ENCODE peak calls at places on chromosomes 2 and 18, in nine cellular contexts. O is T-helper 9 cell; R is NCI-H510A; M is activated effector memory CD4-positive, alpha-beta T cell treated with anti-CD3 and anti-CD28 coated beads, Interleukin-2, amount 50 U/mL, for 16 hours; V is AG08396; G is T-helper 2 cell; W is globus pallidus; E is NCI-H446 treated with DMSO at 0.1 percent for 48 hours; T is effector memory CD8-positive, alpha-beta T cell. L is an unnamed sample.

GRCh38 chr18:27785815-27786537 is 391.0 kb downstream of the CDH2 start:
- DNase-seq in O (no peak), R (peak; percentile 98), M (no peak), V (no peak), G (no peak), W (no peak), E (no peak), T (no peak), L (no peak)

GRCh38 chr18:76985951-76986236 is 146.7 kb downstream of the MBP start:
- DNase-seq in O (no peak), R (no peak), M (no peak), V (no peak), G (no peak), W (no peak), E (no peak), T (no peak), L (no peak)

GRCh38 chr2:223870840-223871618 is 33.6 kb upstream of the AP1S3 start:
- DNase-seq in O (no peak), R (no peak), M (no peak), V (no peak), G (no peak), W (no peak), E (no peak), T (no peak), L (no peak)

GRCh38 chr18:58117685-58118403 is 73.8 kb downstream of the NEDD4L start:
- DNase-seq in O (no peak), R (peak; percentile 75), M (no peak), V (peak; percentile 75), G (no peak), W (no peak), E (peak; percentile 2), T (no peak), L (peak; percentile 46)

GRCh38 chr2:1997409-1997808 is 253.1 kb upstream of the PXDN start:
- DNase-seq in O (no peak), R (no peak), M (no peak), V (no peak), G (no peak), W (no peak), E (no peak), T (no peak), L (no peak)

GRCh38 chr2:42566837-42567251 is 1.6 kb upstream of the MTA3 start:
- DNase-seq in O (no peak), R (no peak), M (no peak), V (no peak), G (no peak), W (no peak), E (no peak), T (no peak), L (peak; percentile 38)

GRCh38 chr18:79385749-79386341 is 9.9 kb upstream of the NFATC1 start:
- DNase-seq in O (no peak), R (no peak), M (no peak), V (no peak), G (no peak), W (no peak), E (no peak), T (no peak), L (peak; percentile 55)

GRCh38 chr2:204051476-204051875 is 114.9 kb downstream of the ICOS start:
- DNase-seq in O (no peak), R (no peak), M (no peak), V (no peak), G (no peak), W (no peak), E (no peak), T (no peak), L (no peak)

GRCh38 chr18:34971313-34971712 is 69.9 kb upstream of the MAPRE2 start:
- DNase-seq in O (no peak), R (no peak), M (no peak), V (peak; percentile 29), G (no peak), W (no peak), E (no peak), T (no peak), L (no peak)

GRCh38 chr18:60092073-60092472 is 192.3 kb downstream of the PMAIP1 start:
- DNase-seq in O (no peak), R (no peak), M (no peak), V (no peak), G (no peak), W (no peak), E (no peak), T (no peak), L (no peak)

GRCh38 chr2:150135223-150135883 is 352.1 kb downstream of the RND3 start:
- DNase-seq in O (no peak), R (no peak), M (no peak), V (no peak), G (no peak), W (no peak), E (no peak), T (no peak), L (no peak)

GRCh38 chr2:151289972-151290335 is 486 bp upstream of the NMI start:
- DNase-seq in O (no peak), R (no peak), M (peak; percentile 63), V (peak; percentile 68), G (no peak), W (no peak), E (no peak), T (peak; percentile 6), L (peak; percentile 13)

GRCh38 chr2:161571051-161571429 is 53.2 kb upstream of the SLC4A10 start:
- DNase-seq in O (no peak), R (no peak), M (no peak), V (no peak), G (no peak), W (no peak), E (no peak), T (no peak), L (no peak)

GRCh38 chr18:63002305-63002704 is 287.0 kb downstream of the PHLPP1 start:
- DNase-seq in O (no peak), R (no peak), M (peak; percentile 36), V (no peak), G (no peak), W (no peak), E (no peak), T (no peak), L (no peak)

GRCh38 chr2:197576631-197577030 is 60.8 kb downstream of the MOB4 start:
- DNase-seq in O (no peak), R (no peak), M (no peak), V (no peak), G (no peak), W (no peak), E (no peak), T (no peak), L (no peak)

GRCh38 chr18:61334491-61334850 is 1.2 kb downstream of the CDH20 start:
- DNase-seq in O (no peak), R (no peak), M (no peak), V (peak; percentile 13), G (no peak), W (peak; percentile 90), E (no peak), T (no peak), L (no peak)

GRCh38 chr2:128420776-128421175 is 102.1 kb upstream of the HS6ST1 start:
- DNase-seq in O (no peak), R (no peak), M (peak; percentile 3), V (no peak), G (no peak), W (no peak), E (no peak), T (no peak), L (no peak)

GRCh38 chr18:5238371-5238758 is 41.3 kb upstream of the AKAIN1 start:
- DNase-seq in O (peak; percentile 23), R (peak; percentile 24), M (peak; percentile 82), V (peak; percentile 48), G (no peak), W (no peak), E (no peak), T (no peak), L (peak; percentile 39)

GRCh38 chr2:236715511-236715961 is 145.9 kb downstream of the ACKR3 start:
- DNase-seq in O (no peak), R (no peak), M (no peak), V (no peak), G (no peak), W (peak; percentile 31), E (no peak), T (no peak), L (no peak)

GRCh38 chr2:200498316-200498715 is 11.6 kb downstream of the KCTD18 start:
- DNase-seq in O (no peak), R (no peak), M (no peak), V (no peak), G (no peak), W (no peak), E (no peak), T (no peak), L (no peak)

L was measured in SJCRH30.